ENCODE peak calls at places on chromosomes 11 and 22, in four cellular contexts. One of them, this sample, is unnamed.

GRCh38 chr22:17370036-17370765 is 941 bp downstream of the CECR2 start:
- DNase-seq in SK-N-SH: peak; percentile 32
- DNase-seq in stomach: no peak
- DNase-seq in sigmoid colon: no peak
- DNase-seq in this sample: no peak

GRCh38 chr11:16299390-16299789 is 57.0 kb downstream of the SOX6 start:
- DNase-seq in SK-N-SH: no peak
- DNase-seq in stomach: no peak
- DNase-seq in sigmoid colon: no peak
- DNase-seq in this sample: no peak

GRCh38 chr11:105937331-105937730 is 84.7 kb downstream of the MSANTD4 start:
- DNase-seq in SK-N-SH: no peak
- DNase-seq in stomach: no peak
- DNase-seq in sigmoid colon: no peak
- DNase-seq in this sample: no peak

GRCh38 chr11:132838621-132839020 is 693.7 kb downstream of the OPCML start:
- DNase-seq in SK-N-SH: no peak
- DNase-seq in stomach: no peak
- DNase-seq in sigmoid colon: no peak
- DNase-seq in this sample: no peak

GRCh38 chr11:92136792-92137191 is 87.8 kb upstream of the FAT3 start:
- DNase-seq in SK-N-SH: no peak
- DNase-seq in stomach: no peak
- DNase-seq in sigmoid colon: no peak
- DNase-seq in this sample: no peak

GRCh38 chr22:19679476-19680099 is 34.7 kb upstream of the SEPTIN5 start:
- DNase-seq in SK-N-SH: peak; percentile 74
- DNase-seq in stomach: peak; percentile 60
- DNase-seq in sigmoid colon: peak; percentile 75
- DNase-seq in this sample: peak; percentile 27

GRCh38 chr11:104366321-104366734 is 202.4 kb upstream of the PDGFD start:
- DNase-seq in SK-N-SH: no peak
- DNase-seq in stomach: no peak
- DNase-seq in sigmoid colon: no peak
- DNase-seq in this sample: no peak

GRCh38 chr11:115500547-115501503 is 3.4 kb downstream of the CADM1 start:
- DNase-seq in SK-N-SH: peak; percentile 26
- DNase-seq in stomach: no peak
- DNase-seq in sigmoid colon: no peak
- DNase-seq in this sample: no peak

GRCh38 chr11:27444801-27445215 is 27.8 kb downstream of the LGR4 start:
- DNase-seq in SK-N-SH: no peak
- DNase-seq in stomach: no peak
- DNase-seq in sigmoid colon: no peak
- DNase-seq in this sample: no peak

GRCh38 chr11:134750619-134751018 is 338.6 kb upstream of the B3GAT1 start:
- DNase-seq in SK-N-SH: no peak
- DNase-seq in stomach: no peak
- DNase-seq in sigmoid colon: no peak
- DNase-seq in this sample: no peak

GRCh38 chr11:91005458-91005857 is 782.6 kb upstream of the CHORDC1 start:
- DNase-seq in SK-N-SH: no peak
- DNase-seq in stomach: no peak
- DNase-seq in sigmoid colon: no peak
- DNase-seq in this sample: no peak

GRCh38 chr11:40647290-40647689 is 812.2 kb downstream of the LRRC4C start:
- DNase-seq in SK-N-SH: no peak
- DNase-seq in stomach: no peak
- DNase-seq in sigmoid colon: no peak
- DNase-seq in this sample: no peak

GRCh38 chr11:34313099-34313517 is 44.7 kb downstream of the ABTB2 start:
- DNase-seq in SK-N-SH: no peak
- DNase-seq in stomach: no peak
- DNase-seq in sigmoid colon: no peak
- DNase-seq in this sample: no peak

GRCh38 chr11:60394666-60395343 is 1.5 kb upstream of the MS4A14 start:
- DNase-seq in SK-N-SH: no peak
- DNase-seq in stomach: no peak
- DNase-seq in sigmoid colon: no peak
- DNase-seq in this sample: no peak

GRCh38 chr11:131582021-131582531 is 211.7 kb downstream of the NTM start:
- DNase-seq in SK-N-SH: no peak
- DNase-seq in stomach: no peak
- DNase-seq in sigmoid colon: no peak
- DNase-seq in this sample: no peak

GRCh38 chr11:70663815-70664214 is 265.5 kb downstream of the CTTN start:
- DNase-seq in SK-N-SH: peak; percentile 49
- DNase-seq in stomach: no peak
- DNase-seq in sigmoid colon: no peak
- DNase-seq in this sample: no peak

GRCh38 chr11:46345131-46345597 is 2.1 kb upstream of the DGKZ start:
- DNase-seq in SK-N-SH: no peak
- DNase-seq in stomach: no peak
- DNase-seq in sigmoid colon: no peak
- DNase-seq in this sample: peak; percentile 43

GRCh38 chr11:74465291-74465708 is 2.0 kb downstream of the KCNE3 start:
- DNase-seq in SK-N-SH: no peak
- DNase-seq in stomach: peak; percentile 71
- DNase-seq in sigmoid colon: no peak
- DNase-seq in this sample: peak; percentile 73

GRCh38 chr11:47725445-47726442 is 10.6 kb upstream of the AGBL2 start:
- DNase-seq in SK-N-SH: no peak
- DNase-seq in stomach: no peak
- DNase-seq in sigmoid colon: no peak
- DNase-seq in this sample: no peak

GRCh38 chr22:19357270-19358105 is 66.0 kb upstream of the CLTCL1 start:
- DNase-seq in SK-N-SH: no peak
- DNase-seq in stomach: no peak
- DNase-seq in sigmoid colon: no peak
- DNase-seq in this sample: no peak

GRCh38 chr22:38262051-38262795 is 10.6 kb downstream of the TMEM184B start:
- DNase-seq in SK-N-SH: peak; percentile 29
- DNase-seq in stomach: peak; percentile 71
- DNase-seq in sigmoid colon: peak; percentile 79
- DNase-seq in this sample: peak; percentile 78

GRCh38 chr11:22764732-22765131 is 64.9 kb downstream of the SVIP start:
- DNase-seq in SK-N-SH: no peak
- DNase-seq in stomach: no peak
- DNase-seq in sigmoid colon: no peak
- DNase-seq in this sample: no peak

GRCh38 chr11:61963282-61964057 is 4.0 kb downstream of the FTH1 start:
- DNase-seq in SK-N-SH: no peak
- DNase-seq in stomach: no peak
- DNase-seq in sigmoid colon: peak; percentile 72
- DNase-seq in this sample: peak; percentile 45

GRCh38 chr11:96179905-96180304 is 163.1 kb downstream of the MAML2 start:
- DNase-seq in SK-N-SH: no peak
- DNase-seq in stomach: no peak
- DNase-seq in sigmoid colon: no peak
- DNase-seq in this sample: no peak

GRCh38 chr11:33868646-33869461 is 23.0 kb downstream of the LMO2 start:
- DNase-seq in SK-N-SH: no peak
- DNase-seq in stomach: no peak
- DNase-seq in sigmoid colon: no peak
- DNase-seq in this sample: no peak

GRCh38 chr11:93329936-93330445 is 551 bp upstream of the DEUP1 start:
- DNase-seq in SK-N-SH: peak; percentile 29
- DNase-seq in stomach: no peak
- DNase-seq in sigmoid colon: no peak
- DNase-seq in this sample: no peak

GRCh38 chr22:48885919-48886305 is 941.8 kb downstream of the BRD1 start:
- DNase-seq in SK-N-SH: no peak
- DNase-seq in stomach: no peak
- DNase-seq in sigmoid colon: peak; percentile 30
- DNase-seq in this sample: no peak

GRCh38 chr11:30019481-30019880 is 2.7 kb upstream of the KCNA4 start:
- DNase-seq in SK-N-SH: no peak
- DNase-seq in stomach: no peak
- DNase-seq in sigmoid colon: no peak
- DNase-seq in this sample: no peak
- TF ChIP-seq EP300 in SK-N-SH: no peak
- TF ChIP-seq EP300 in stomach: no peak
- TF ChIP-seq EP300 in sigmoid colon: no peak
- TF ChIP-seq EP300 in this sample: no peak

GRCh38 chr11:65573391-65574146 is 1.2 kb downstream of the FAM89B start:
- DNase-seq in SK-N-SH: no peak
- DNase-seq in stomach: no peak
- DNase-seq in sigmoid colon: peak; percentile 83
- DNase-seq in this sample: peak; percentile 49

GRCh38 chr11:65574963-65575567 is 788 bp upstream of the EHBP1L1 start:
- DNase-seq in SK-N-SH: no peak
- DNase-seq in stomach: peak; percentile 73
- DNase-seq in sigmoid colon: peak; percentile 83
- DNase-seq in this sample: peak; percentile 75

GRCh38 chr11:65572356-65573043 is at the start of gene FAM89B:
- DNase-seq in SK-N-SH: peak; percentile 89
- DNase-seq in stomach: peak; percentile 93
- DNase-seq in sigmoid colon: peak; percentile 97
- DNase-seq in this sample: peak; percentile 95

GRCh38 chr11:65575568-65576231 is at the start of gene EHBP1L1:
- DNase-seq in SK-N-SH: peak; percentile 91
- DNase-seq in stomach: peak; percentile 80
- DNase-seq in sigmoid colon: peak; percentile 88
- DNase-seq in this sample: peak; percentile 89

GRCh38 chr11:65574147-65574962 is 1.5 kb upstream of the EHBP1L1 start:
- DNase-seq in SK-N-SH: peak; percentile 98
- DNase-seq in stomach: peak; percentile 89
- DNase-seq in sigmoid colon: peak; percentile 96
- DNase-seq in this sample: peak; percentile 90
- TF ChIP-seq EP300 in SK-N-SH: no peak
- TF ChIP-seq EP300 in stomach: no peak
- TF ChIP-seq EP300 in sigmoid colon: no peak
- TF ChIP-seq EP300 in this sample: no peak

GRCh38 chr22:39646614-39647210 is 76.2 kb downstream of the CACNA1I start:
- DNase-seq in SK-N-SH: no peak
- DNase-seq in stomach: no peak
- DNase-seq in sigmoid colon: no peak
- DNase-seq in this sample: no peak

GRCh38 chr22:39641660-39642059 is 71.1 kb downstream of the CACNA1I start:
- DNase-seq in SK-N-SH: no peak
- DNase-seq in stomach: no peak
- DNase-seq in sigmoid colon: no peak
- DNase-seq in this sample: no peak

GRCh38 chr22:39645532-39645931 is 75.0 kb downstream of the CACNA1I start:
- DNase-seq in SK-N-SH: peak; percentile 40
- DNase-seq in stomach: no peak
- DNase-seq in sigmoid colon: no peak
- DNase-seq in this sample: no peak

GRCh38 chr22:39647836-39648500 is 77.4 kb downstream of the CACNA1I start:
- DNase-seq in SK-N-SH: no peak
- DNase-seq in stomach: no peak
- DNase-seq in sigmoid colon: no peak
- DNase-seq in this sample: no peak

DNA sequence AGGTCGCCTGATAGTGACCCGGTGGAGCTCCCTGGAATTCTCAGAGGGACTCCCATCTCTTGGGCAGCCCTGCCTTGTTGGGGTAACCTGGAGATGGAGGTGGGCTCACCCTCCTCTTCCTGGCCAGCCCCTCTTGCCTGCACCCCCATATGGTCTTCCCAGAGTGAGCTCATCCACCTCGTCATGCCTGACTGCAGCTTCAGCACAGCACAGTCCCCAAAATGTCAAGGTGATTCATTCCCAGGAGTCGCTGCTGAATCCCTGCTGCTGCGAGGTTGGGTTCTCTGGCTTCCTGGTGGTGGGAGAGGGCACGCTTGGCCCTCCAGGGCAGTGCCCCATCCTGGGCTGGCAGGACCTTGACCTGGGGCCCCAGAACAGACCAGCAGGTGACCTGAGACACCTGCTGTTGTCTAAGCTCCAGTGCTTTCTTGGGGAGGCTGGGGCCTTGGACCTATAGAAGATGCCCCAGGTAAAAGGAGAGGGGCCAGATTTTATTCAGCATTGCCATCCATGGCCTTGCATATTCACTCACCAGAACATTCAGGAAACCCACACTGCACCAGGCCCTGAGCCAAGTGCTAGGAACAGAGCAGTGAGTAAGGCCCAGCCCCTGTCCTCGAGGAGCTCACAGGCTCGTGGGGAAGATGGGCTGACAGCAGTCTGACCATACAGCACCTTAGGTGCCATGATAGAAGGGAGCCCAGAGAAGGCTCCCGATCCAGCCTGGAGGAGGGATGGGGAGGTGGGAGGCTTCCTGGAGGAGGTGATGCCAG is 72.9 kb downstream of the CACNA1I start:
- DNase-seq in SK-N-SH: no peak
- DNase-seq in stomach: no peak
- DNase-seq in sigmoid colon: no peak
- DNase-seq in this sample: no peak
- TF ChIP-seq EP300 in SK-N-SH: no peak
- TF ChIP-seq EP300 in stomach: no peak
- TF ChIP-seq EP300 in sigmoid colon: no peak
- TF ChIP-seq EP300 in this sample: no peak

GRCh38 chr22:25840883-25841282 is 98.9 kb downstream of the MYO18B start:
- DNase-seq in SK-N-SH: no peak
- DNase-seq in stomach: no peak
- DNase-seq in sigmoid colon: no peak
- DNase-seq in this sample: no peak
- TF ChIP-seq EP300 in SK-N-SH: no peak
- TF ChIP-seq EP300 in stomach: no peak
- TF ChIP-seq EP300 in sigmoid colon: no peak
- TF ChIP-seq EP300 in this sample: no peak